ENCODE peak calls at places on chromosomes 12 and 14, in eight cellular contexts. B is colonic mucosa, N is AG04450, Y is tibial nerve, P is pancreas, Z is fibroblast of pulmonary artery, C is MCF 10A, J is heart left ventricle. D is an unnamed sample.

GRCh38 chr14:74569387-74569786 is 42.6 kb downstream of the LTBP2 start:
- DNase-seq in B (no peak), N (no peak), Y (no peak), P (no peak), Z (no peak), C (no peak), J (no peak), D (no peak)

GRCh38 chr12:50615534-50616296 is 110.9 kb downstream of the DIP2B start:
- DNase-seq in B (no peak), N (no peak), Y (no peak), P (no peak), Z (no peak), C (peak), J (no peak), D (no peak)

GRCh38 chr12:12376636-12377448 is 20.0 kb downstream of the BORCS5 start:
- DNase-seq in B (no peak), N (peak), Y (no peak), P (no peak), Z (peak), C (peak), J (no peak), D (peak)

GRCh38 chr14:39246618-39247017 is 12.9 kb downstream of the MIA2 start:
- DNase-seq in B (no peak), N (no peak), Y (no peak), P (no peak), Z (no peak), C (no peak), J (no peak), D (no peak)

GRCh38 chr14:22977684-22978486 is 4.5 kb downstream of the AJUBA start:
- DNase-seq in B (peak), N (no peak), Y (no peak), P (peak), Z (peak), C (peak), J (peak), D (no peak)

GRCh38 chr12:46956451-46957035 is 122.9 kb upstream of the PCED1B start:
- DNase-seq in B (no peak), N (no peak), Y (no peak), P (no peak), Z (no peak), C (no peak), J (no peak), D (no peak)

GRCh38 chr12:126464157-126464556 is 1398.9 kb downstream of the AACS start:
- DNase-seq in B (no peak), N (no peak), Y (no peak), P (no peak), Z (peak), C (peak), J (no peak), D (no peak)

GRCh38 chr14:69792887-69793421 is 4.1 kb downstream of the SLC10A1 start:
- DNase-seq in B (no peak), N (no peak), Y (no peak), P (no peak), Z (no peak), C (no peak), J (no peak), D (no peak)

GRCh38 chr14:73258845-73259611 is 21.7 kb downstream of the PAPLN start:
- DNase-seq in B (no peak), N (no peak), Y (no peak), P (no peak), Z (no peak), C (no peak), J (no peak), D (no peak)

GRCh38 chr14:38105106-38105702 is 102.5 kb upstream of the SSTR1 start:
- DNase-seq in B (no peak), N (no peak), Y (no peak), P (no peak), Z (no peak), C (no peak), J (no peak), D (no peak)

GRCh38 chr12:64222011-64222765 is at the start of gene KICS2:
- DNase-seq in B (peak), N (peak), Y (peak), P (peak), Z (peak), C (peak), J (peak), D (peak)
- TF ChIP-seq CTCF in B (no peak), N (no peak), Y (peak), P (no peak), Z (no peak), C (no peak), J (no peak), D (no peak)

DNA sequence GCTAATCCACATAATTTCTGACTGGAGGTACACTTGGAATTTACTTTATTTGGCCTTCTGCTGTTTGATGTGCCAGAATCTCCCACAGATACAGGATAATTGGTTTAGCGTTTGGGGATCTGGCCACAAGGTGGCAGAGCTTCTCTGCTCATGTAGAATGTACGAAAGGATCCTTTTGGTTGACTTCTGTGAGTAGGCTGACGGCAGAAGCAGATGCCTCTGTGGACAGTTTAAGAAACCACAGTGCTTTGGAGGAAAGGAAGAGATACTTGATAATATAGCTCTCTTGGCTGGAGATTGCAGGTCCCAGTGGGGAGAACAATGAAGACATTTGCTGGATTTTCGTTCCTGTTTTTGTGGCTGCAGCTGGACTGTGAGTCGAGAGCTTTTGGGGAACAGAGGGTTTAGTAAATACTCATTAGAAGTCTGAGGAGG is 75.3 kb upstream of the OR4E1 start:
- DNase-seq in B (peak), N (no peak), Y (peak), P (no peak), Z (peak), C (peak), J (no peak), D (no peak)
- TF ChIP-seq CTCF in B (peak), N (peak), Y (peak), P (peak), Z (peak), C (peak), J (peak), D (peak)

GRCh38 chr12:82314406-82314892 is 43.7 kb downstream of the CCDC59 start:
- DNase-seq in B (peak), N (no peak), Y (no peak), P (peak), Z (no peak), C (peak), J (no peak), D (no peak)
- TF ChIP-seq CTCF in B (no peak), N (no peak), Y (no peak), P (no peak), Z (no peak), C (no peak), J (no peak), D (no peak)

GRCh38 chr14:68464716-68465115 is 328.2 kb downstream of the ZFP36L1 start:
- DNase-seq in B (no peak), N (no peak), Y (no peak), P (no peak), Z (no peak), C (peak), J (no peak), D (no peak)

GRCh38 chr14:68461086-68461485 is 331.8 kb downstream of the ZFP36L1 start:
- DNase-seq in B (no peak), N (no peak), Y (no peak), P (no peak), Z (no peak), C (no peak), J (no peak), D (no peak)

GRCh38 chr14:68463705-68464104 is 329.2 kb downstream of the ZFP36L1 start:
- DNase-seq in B (no peak), N (no peak), Y (no peak), P (no peak), Z (no peak), C (peak), J (no peak), D (no peak)

GRCh38 chr14:68463299-68463698 is 329.6 kb downstream of the ZFP36L1 start:
- DNase-seq in B (no peak), N (no peak), Y (no peak), P (no peak), Z (no peak), C (no peak), J (no peak), D (no peak)

GRCh38 chr14:68462683-68463082 is 330.2 kb downstream of the ZFP36L1 start:
- DNase-seq in B (no peak), N (no peak), Y (no peak), P (no peak), Z (no peak), C (no peak), J (no peak), D (no peak)
- TF ChIP-seq CTCF in B (no peak), N (peak), Y (no peak), P (no peak), Z (peak), C (no peak), J (no peak), D (peak)

GRCh38 chr12:33605776-33606175 is 166.2 kb upstream of the SYT10 start:
- DNase-seq in B (no peak), N (no peak), Y (no peak), P (no peak), Z (peak), C (peak), J (no peak), D (no peak)
- TF ChIP-seq CTCF in B (no peak), N (no peak), Y (no peak), P (no peak), Z (peak), C (peak), J (no peak), D (no peak)

D was measured in AG09319.